ENCODE peak calls at places on chromosomes 4 and X, in ten cellular contexts. B, I, D, V, P, A, C, R, F and Y are unnamed samples.

GRCh38 chrX:9940397-9940796 is 26.8 kb upstream of the CLDN34 start:
- DNase-seq in F (peak; percentile 64), V (peak; percentile 41), P (no peak), D (no peak), R (peak; percentile 85), I (no peak), B (no peak), A (no peak), C (no peak), Y (no peak)

GRCh38 chr4:21716526-21716925 is 232.0 kb downstream of the KCNIP4 start:
- DNase-seq in F (no peak), R (no peak), P (no peak), A (no peak), V (no peak), C (no peak), I (no peak), D (no peak), B (no peak), Y (no peak)

GRCh38 chr4:153488719-153489384 is 22.7 kb downstream of the TMEM131L start:
- DNase-seq in A (peak; percentile 53), V (peak; percentile 18), R (no peak), I (no peak), C (no peak), B (no peak), P (no peak), F (no peak), D (no peak), Y (no peak)

GRCh38 chr4:124262211-124263179 is 450.0 kb downstream of the ANKRD50 start:
- DNase-seq in P (peak; percentile 69), A (peak; percentile 26), R (peak; percentile 87), D (no peak), I (peak; percentile 75), C (peak; percentile 73), V (peak; percentile 96), B (peak; percentile 85), F (no peak), Y (peak; percentile 83)

GRCh38 chr4:41748788-41749445 is 392 bp upstream of the PHOX2B start:
- DNase-seq in D (no peak), I (no peak), F (no peak), C (no peak), V (no peak), A (no peak), R (no peak), P (no peak), B (no peak), Y (peak; percentile 58)

GRCh38 chrX:104988038-104988437 is 232.5 kb downstream of the TEX13A start:
- DNase-seq in C (no peak), B (no peak), V (no peak), A (no peak), R (no peak), I (no peak), P (peak; percentile 21), F (no peak), D (no peak), Y (no peak)

GRCh38 chr4:128459547-128459946 is 171.9 kb upstream of the PGRMC2 start:
- DNase-seq in R (no peak), B (no peak), D (no peak), F (no peak), A (no peak), V (no peak), C (no peak), P (no peak), I (no peak), Y (no peak)

GRCh38 chr4:189659302-189659701 is 281.4 kb upstream of the FRG1 start:
- DNase-seq in I (no peak), A (peak; percentile 40), F (no peak), V (no peak), C (no peak), B (no peak), D (no peak), P (no peak), R (no peak), Y (no peak)

GRCh38 chr4:145786830-145787229 is 106.9 kb downstream of the C4orf51 start:
- DNase-seq in P (no peak), B (no peak), V (no peak), F (no peak), C (no peak), D (no peak), R (no peak), A (no peak), I (no peak), Y (no peak)

GRCh38 chr4:1243451-1244080 is 5.4 kb downstream of the CTBP1 start:
- DNase-seq in V (no peak), D (no peak), A (peak; percentile 19), P (no peak), C (peak; percentile 18), B (peak; percentile 3), I (no peak), F (peak; percentile 58), R (no peak), Y (peak; percentile 9)

GRCh38 chr4:144985536-144985935 is 112.5 kb downstream of the ANAPC10 start:
- DNase-seq in I (no peak), F (no peak), D (no peak), A (no peak), R (no peak), P (no peak), V (no peak), C (no peak), B (no peak), Y (no peak)

GRCh38 chr4:41857225-41857624 is 78.0 kb upstream of the TMEM33 start:
- DNase-seq in B (no peak), F (no peak), I (no peak), V (no peak), A (no peak), C (no peak), R (no peak), P (no peak), D (no peak), Y (no peak)

GRCh38 chrX:100216083-100216482 is 194.0 kb downstream of the PCDH19 start:
- DNase-seq in A (no peak), V (no peak), C (no peak), F (no peak), P (no peak), B (no peak), R (no peak), D (no peak), I (no peak), Y (no peak)

GRCh38 chr4:133190098-133190497 is 41.0 kb downstream of the PCDH10 start:
- DNase-seq in R (peak; percentile 2), D (no peak), F (no peak), P (no peak), B (no peak), C (no peak), I (no peak), A (no peak), V (no peak), Y (no peak)

GRCh38 chrX:44039556-44039955 is 66.4 kb upstream of the NDP start:
- DNase-seq in V (no peak), B (no peak), P (no peak), C (no peak), D (no peak), R (no peak), I (no peak), A (no peak), F (no peak), Y (no peak)
- H3K36me3 ChIP-seq in V (no peaks in the 10 kb centered on the region), B (no peaks in the 10 kb centered on the region), P (no peaks in the 10 kb centered on the region), C (no peaks in the 10 kb centered on the region), D (no peaks in the 10 kb centered on the region), R (no peaks in the 10 kb centered on the region), I (no peaks in the 10 kb centered on the region), A (no peaks in the 10 kb centered on the region), F (no peaks in the 10 kb centered on the region), Y (no peaks in the 10 kb centered on the region)

GRCh38 chr4:7775396-7775795 is 164.3 kb downstream of the AFAP1 start:
- DNase-seq in I (no peak), D (no peak), P (no peak), C (no peak), A (no peak), F (peak; percentile 13), V (no peak), R (no peak), B (no peak), Y (no peak)
- H3K36me3 ChIP-seq in I (peaks cover 61% of the 10 kb centered on the region), D (peaks cover 16% of the 10 kb centered on the region), P (no peaks in the 10 kb centered on the region), C (no peaks in the 10 kb centered on the region), A (peaks cover 16% of the 10 kb centered on the region), F (peaks cover 91% of the 10 kb centered on the region), V (peaks cover 16% of the 10 kb centered on the region), R (peaks cover 38% of the 10 kb centered on the region), B (no peaks in the 10 kb centered on the region), Y (peaks cover 12% of the 10 kb centered on the region)

GRCh38 chr4:140904904-140905303 is 148.7 kb upstream of the TBC1D9 start:
- DNase-seq in B (no peak), C (no peak), R (no peak), I (no peak), D (no peak), P (no peak), F (no peak), V (no peak), A (no peak), Y (no peak)
- H3K36me3 ChIP-seq in B (no peaks in the 10 kb centered on the region), C (no peaks in the 10 kb centered on the region), R (no peaks in the 10 kb centered on the region), I (no peaks in the 10 kb centered on the region), D (no peaks in the 10 kb centered on the region), P (no peaks in the 10 kb centered on the region), F (no peaks in the 10 kb centered on the region), V (no peaks in the 10 kb centered on the region), A (no peaks in the 10 kb centered on the region), Y (no peaks in the 10 kb centered on the region)

GRCh38 chr4:110164856-110165255 is 33.6 kb downstream of the ELOVL6 start:
- DNase-seq in P (no peak), C (no peak), I (no peak), V (no peak), D (no peak), F (no peak), A (no peak), R (peak; percentile 62), B (no peak), Y (no peak)

GRCh38 chr4:110164251-110164650 is 34.2 kb downstream of the ELOVL6 start:
- DNase-seq in B (no peak), R (peak; percentile 59), V (peak; percentile 12), P (no peak), F (no peak), A (no peak), I (no peak), C (no peak), D (no peak), Y (no peak)

GRCh38 chr4:110160616-110161015 is 37.8 kb downstream of the ELOVL6 start:
- DNase-seq in V (peak; percentile 15), I (no peak), P (no peak), D (no peak), R (no peak), C (no peak), F (no peak), A (no peak), B (no peak), Y (no peak)

GRCh38 chr4:110163327-110164070 is 34.9 kb downstream of the ELOVL6 start:
- DNase-seq in P (no peak), V (peak; percentile 67), F (no peak), B (no peak), D (no peak), C (no peak), R (peak; percentile 63), I (no peak), A (no peak), Y (no peak)

GRCh38 chr4:110165382-110166285 is 32.8 kb downstream of the ELOVL6 start:
- DNase-seq in A (no peak), R (peak; percentile 73), D (no peak), P (peak; percentile 36), B (peak; percentile 44), C (no peak), I (no peak), V (peak; percentile 42), F (peak; percentile 61), Y (peak; percentile 23)
- H3K36me3 ChIP-seq in A (no peaks in the 10 kb centered on the region), R (no peaks in the 10 kb centered on the region), D (no peaks in the 10 kb centered on the region), P (no peaks in the 10 kb centered on the region), B (no peaks in the 10 kb centered on the region), C (no peaks in the 10 kb centered on the region), I (peaks cover 2% of the 10 kb centered on the region), V (peaks cover 6% of the 10 kb centered on the region), F (peaks cover 28% of the 10 kb centered on the region), Y (peaks cover 9% of the 10 kb centered on the region)